ENCODE peak calls at places on chromosomes 12 and 14, in nine cellular contexts. K, R, I, S, X, N, O, L and J are unnamed samples.

GRCh38 chr12:29961231-29961630 is 177.5 kb upstream of the TMTC1 start:
- DNase-seq in R (no peak), S (no peak), O (no peak), X (no peak), K (no peak), I (no peak), N (no peak), L (no peak), J (peak; percentile 4)

GRCh38 chr12:94089891-94090290 is 58.5 kb upstream of the PLXNC1 start:
- DNase-seq in I (no peak), X (no peak), N (no peak), S (no peak), K (no peak), L (no peak), O (no peak), R (no peak), J (peak; percentile 70)

GRCh38 chr14:26448181-26448855 is 149.5 kb downstream of the NOVA1 start:
- DNase-seq in K (no peak), O (no peak), X (peak; percentile 66), L (no peak), S (no peak), I (no peak), R (no peak), N (no peak), J (no peak)

GRCh38 chr14:31270196-31270772 is 62.7 kb upstream of the HECTD1 start:
- DNase-seq in O (peak; percentile 25), X (no peak), K (no peak), N (peak; percentile 53), S (no peak), R (no peak), L (no peak), I (no peak), J (peak; percentile 17)

GRCh38 chr14:21385170-21385904 is 1.5 kb upstream of the SUPT16H start:
- DNase-seq in R (no peak), O (no peak), K (no peak), I (no peak), X (no peak), N (no peak), S (no peak), L (peak; percentile 19), J (no peak)

GRCh38 chr12:103623716-103624115 is 36.6 kb downstream of the STAB2 start:
- DNase-seq in L (no peak), O (no peak), N (no peak), R (no peak), X (no peak), S (no peak), K (no peak), I (no peak), J (no peak)

GRCh38 chr12:3882896-3883564 is 9.8 kb upstream of the PARP11 start:
- DNase-seq in R (no peak), N (no peak), L (no peak), K (peak; percentile 4), S (no peak), X (no peak), I (no peak), O (peak; percentile 21), J (peak; percentile 22)

GRCh38 chr12:21881950-21882349 is 59.3 kb downstream of the ABCC9 start:
- DNase-seq in I (no peak), O (no peak), L (no peak), X (no peak), S (no peak), K (no peak), R (no peak), N (no peak), J (peak; percentile 69)

GRCh38 chr14:58738876-58739275 is 101.1 kb downstream of the DACT1 start:
- DNase-seq in S (no peak), N (no peak), R (no peak), X (no peak), K (no peak), L (no peak), O (no peak), I (no peak), J (peak; percentile 34)

GRCh38 chr14:36973806-36974442 is 198.5 kb downstream of the SLC25A21 start:
- DNase-seq in X (no peak), S (no peak), L (no peak), R (no peak), N (no peak), O (no peak), K (no peak), I (no peak), J (peak; percentile 72)

GRCh38 chr12:51218607-51219161 is 822 bp upstream of the POU6F1 start:
- DNase-seq in X (no peak), S (no peak), I (no peak), K (no peak), R (no peak), N (no peak), L (no peak), O (no peak), J (no peak)

GRCh38 chr12:111758120-111758561 is 8.6 kb upstream of the ALDH2 start:
- DNase-seq in N (no peak), O (no peak), L (peak; percentile 68), X (no peak), R (no peak), K (no peak), I (no peak), S (peak; percentile 78), J (no peak)

GRCh38 chr14:60095781-60096450 is 4.2 kb downstream of the PCNX4 start:
- DNase-seq in R (no peak), X (no peak), N (no peak), I (no peak), K (no peak), L (no peak), S (no peak), O (no peak), J (peak; percentile 69)

GRCh38 chr12:43113616-43114015 is 438.4 kb downstream of the ADAMTS20 start:
- DNase-seq in N (no peak), R (no peak), I (no peak), L (no peak), X (no peak), S (no peak), K (no peak), O (no peak), J (no peak)

GRCh38 chr12:43117226-43117930 is 434.6 kb downstream of the ADAMTS20 start:
- DNase-seq in X (no peak), R (no peak), S (no peak), L (no peak), N (no peak), K (no peak), O (no peak), I (no peak), J (no peak)

GRCh38 chr12:43114316-43114715 is 437.7 kb downstream of the ADAMTS20 start:
- DNase-seq in I (no peak), K (no peak), L (no peak), O (no peak), X (no peak), R (no peak), S (no peak), N (no peak), J (no peak)

GRCh38 chr12:43113153-43113552 is 438.9 kb downstream of the ADAMTS20 start:
- DNase-seq in I (no peak), R (no peak), K (no peak), O (no peak), N (no peak), X (no peak), S (no peak), L (no peak), J (peak; percentile 68)

GRCh38 chr12:43115441-43116160 is 436.4 kb downstream of the ADAMTS20 start:
- DNase-seq in I (no peak), X (no peak), R (no peak), L (no peak), K (no peak), S (no peak), N (no peak), O (no peak), J (no peak)
- H3K4me3 ChIP-seq in I (no peak overlapping the region), X (no peak overlapping the region), R (no peak overlapping the region), L (no peak overlapping the region), K (no peak overlapping the region), S (no peak overlapping the region), N (no peak overlapping the region), O (no peak overlapping the region), J (no peak overlapping the region)

DNA sequence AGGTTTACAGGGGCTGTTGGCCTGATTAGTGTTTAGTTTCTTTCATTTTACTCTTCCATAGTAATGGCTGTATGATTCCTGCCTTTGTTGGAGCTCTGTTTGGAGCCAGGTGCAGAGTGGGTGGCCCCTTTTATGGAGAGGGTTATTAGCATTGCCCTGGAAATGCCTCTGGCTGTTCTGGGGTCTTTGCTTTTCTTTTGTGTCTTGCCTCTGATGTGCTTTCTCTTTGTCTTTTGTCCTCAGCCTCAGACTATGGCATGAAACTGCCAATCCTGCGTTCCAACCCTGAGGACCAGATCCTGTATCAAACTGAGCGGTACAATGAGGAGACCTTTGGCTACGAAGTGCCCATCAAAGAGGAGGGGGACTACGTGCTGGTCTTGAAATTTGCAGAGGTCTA is 6.9 kb downstream of the MLEC start:
- DNase-seq in R (no peak), N (no peak), I (no peak), L (no peak), S (no peak), O (no peak), X (no peak), K (no peak), J (no peak)
- H3K4me3 ChIP-seq in R (no peak overlapping the region), N (no peak overlapping the region), I (no peak overlapping the region), L (no peak overlapping the region), S (no peak overlapping the region), O (no peak overlapping the region), X (no peak overlapping the region), K (no peak overlapping the region), J (no peak overlapping the region)

GRCh38 chr12:124874988-124875802 is 11.5 kb upstream of the SCARB1 start:
- DNase-seq in R (no peak), O (no peak), L (no peak), N (no peak), I (no peak), S (no peak), X (no peak), K (no peak), J (no peak)

GRCh38 chr12:124875803-124876132 is 12.1 kb upstream of the SCARB1 start:
- DNase-seq in R (no peak), I (no peak), O (no peak), L (no peak), S (no peak), K (no peak), N (no peak), X (no peak), J (no peak)

GRCh38 chr12:124874188-124874587 is 10.5 kb upstream of the SCARB1 start:
- DNase-seq in L (no peak), O (no peak), N (no peak), I (no peak), X (no peak), R (no peak), S (no peak), K (no peak), J (no peak)

GRCh38 chr12:124877423-124877822 is 13.8 kb upstream of the SCARB1 start:
- DNase-seq in X (no peak), I (no peak), N (no peak), L (no peak), O (no peak), S (no peak), R (no peak), K (no peak), J (no peak)

GRCh38 chr12:124876171-124876570 is 12.5 kb upstream of the SCARB1 start:
- DNase-seq in I (no peak), K (no peak), X (no peak), S (no peak), R (no peak), L (no peak), N (no peak), O (no peak), J (no peak)
- H3K4me3 ChIP-seq in I (no peak overlapping the region), K (no peak overlapping the region), X (no peak overlapping the region), S (no peak overlapping the region), R (no peak overlapping the region), L (no peak overlapping the region), N (no peak overlapping the region), O (no peak overlapping the region), J (no peak overlapping the region)

GRCh38 chr14:45705954-45706353 is 453.0 kb upstream of the MIS18BP1 start:
- DNase-seq in L (no peak), O (no peak), I (no peak), K (no peak), N (no peak), R (no peak), S (no peak), X (no peak), J (no peak)

GRCh38 chr14:45709541-45709940 is 456.5 kb upstream of the MIS18BP1 start:
- DNase-seq in K (no peak), O (no peak), R (no peak), S (no peak), I (no peak), N (no peak), X (no peak), L (no peak), J (no peak)
- H3K4me3 ChIP-seq in K (no peak overlapping the region), O (no peak overlapping the region), R (no peak overlapping the region), S (no peak overlapping the region), I (no peak overlapping the region), N (no peak overlapping the region), X (no peak overlapping the region), L (no peak overlapping the region), J (no peak overlapping the region)